ENCODE peak calls at places on chromosomes 4 and X, in four cellular contexts. One of them, this sample, is unnamed. For H3K4me1, the result is how much of the 10 kb centered on the place peaks cover.

GRCh38 chr4:188021548-188022249 is 26.1 kb downstream of the ZFP42 start:
- DNase-seq in psoas muscle: no peak
- DNase-seq in transverse colon: peak
- DNase-seq in right cardiac atrium: no peak
- DNase-seq in this sample: no peak

GRCh38 chrX:23048806-23049573 is 49.2 kb downstream of the DDX53 start:
- DNase-seq in right cardiac atrium: no peak
- DNase-seq in psoas muscle: no peak
- DNase-seq in transverse colon: no peak
- DNase-seq in this sample: no peak

GRCh38 chr4:1250527-1250812 is 1.5 kb upstream of the CTBP1 start:
- DNase-seq in right cardiac atrium: peak
- DNase-seq in psoas muscle: peak
- DNase-seq in transverse colon: no peak
- DNase-seq in this sample: no peak

GRCh38 chr4:153542835-153543234 is 76.7 kb downstream of the TMEM131L start:
- DNase-seq in psoas muscle: no peak
- DNase-seq in transverse colon: no peak
- DNase-seq in right cardiac atrium: no peak
- DNase-seq in this sample: no peak

GRCh38 chrX:113384628-113385027 is 544.0 kb upstream of the AMOT start:
- DNase-seq in psoas muscle: no peak
- DNase-seq in right cardiac atrium: no peak
- DNase-seq in transverse colon: no peak
- DNase-seq in this sample: no peak

GRCh38 chrX:116272328-116272727 is 101.8 kb downstream of the AGTR2 start:
- DNase-seq in transverse colon: peak
- DNase-seq in psoas muscle: no peak
- DNase-seq in right cardiac atrium: no peak
- DNase-seq in this sample: no peak

GRCh38 chr4:185128272-185129119 is 14.6 kb upstream of the SLC25A4 start:
- DNase-seq in transverse colon: peak
- DNase-seq in right cardiac atrium: peak
- DNase-seq in psoas muscle: peak
- DNase-seq in this sample: peak

GRCh38 chr4:118254368-118254767 is 98.4 kb downstream of the PRSS12 start:
- DNase-seq in psoas muscle: no peak
- DNase-seq in right cardiac atrium: no peak
- DNase-seq in transverse colon: no peak
- DNase-seq in this sample: no peak

GRCh38 chr4:186642998-186643397 is 80.7 kb downstream of the FAT1 start:
- DNase-seq in right cardiac atrium: no peak
- DNase-seq in psoas muscle: no peak
- DNase-seq in transverse colon: no peak
- DNase-seq in this sample: no peak

GRCh38 chr4:186644316-186644638 is 79.4 kb downstream of the FAT1 start:
- DNase-seq in right cardiac atrium: no peak
- DNase-seq in transverse colon: no peak
- DNase-seq in psoas muscle: no peak
- DNase-seq in this sample: peak

GRCh38 chr4:186643501-186644315 is 79.9 kb downstream of the FAT1 start:
- DNase-seq in right cardiac atrium: no peak
- DNase-seq in transverse colon: no peak
- DNase-seq in psoas muscle: no peak
- DNase-seq in this sample: no peak

GRCh38 chr4:186644737-186645261 is 78.9 kb downstream of the FAT1 start:
- DNase-seq in transverse colon: no peak
- DNase-seq in right cardiac atrium: peak
- DNase-seq in psoas muscle: no peak
- DNase-seq in this sample: peak

GRCh38 chr4:186642530-186642929 is 81.1 kb downstream of the FAT1 start:
- DNase-seq in transverse colon: no peak
- DNase-seq in psoas muscle: no peak
- DNase-seq in right cardiac atrium: no peak
- DNase-seq in this sample: no peak
- H3K4me1 ChIP-seq in transverse colon: under half
- H3K4me1 ChIP-seq in psoas muscle: under half
- H3K4me1 ChIP-seq in right cardiac atrium: under half
- H3K4me1 ChIP-seq in this sample: under half

GRCh38 chr4:165715211-165715610 is 157.8 kb upstream of the TLL1 start:
- DNase-seq in psoas muscle: no peak
- DNase-seq in right cardiac atrium: no peak
- DNase-seq in transverse colon: no peak
- DNase-seq in this sample: no peak

GRCh38 chr4:165716472-165716871 is 156.6 kb upstream of the TLL1 start:
- DNase-seq in psoas muscle: no peak
- DNase-seq in transverse colon: no peak
- DNase-seq in right cardiac atrium: peak
- DNase-seq in this sample: no peak

GRCh38 chr4:165711912-165712311 is 161.1 kb upstream of the TLL1 start:
- DNase-seq in psoas muscle: no peak
- DNase-seq in right cardiac atrium: no peak
- DNase-seq in transverse colon: no peak
- DNase-seq in this sample: no peak

GRCh38 chr4:165715989-165716388 is 157.0 kb upstream of the TLL1 start:
- DNase-seq in transverse colon: no peak
- DNase-seq in psoas muscle: no peak
- DNase-seq in right cardiac atrium: no peak
- DNase-seq in this sample: no peak

DNA sequence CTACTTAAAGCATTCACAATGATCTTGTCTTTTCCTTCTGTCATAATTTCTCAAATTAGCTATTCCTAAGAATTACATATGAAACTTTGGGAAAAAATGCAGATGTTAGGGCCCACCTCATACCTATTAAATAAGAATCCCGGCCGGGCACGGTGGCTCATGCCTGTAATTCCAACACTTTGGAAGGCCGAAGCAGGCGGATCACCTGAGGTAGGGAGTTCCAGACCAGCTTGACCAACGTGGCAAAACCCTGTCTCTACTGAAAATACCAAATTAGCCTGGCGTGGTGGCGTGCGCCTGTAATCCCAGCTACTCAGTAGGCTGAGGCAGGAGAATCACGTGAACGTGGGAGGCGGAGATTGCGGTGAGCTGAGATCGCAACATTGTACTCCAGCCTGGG is 158.4 kb upstream of the TLL1 start:
- DNase-seq in transverse colon: no peak
- DNase-seq in psoas muscle: no peak
- DNase-seq in right cardiac atrium: no peak
- DNase-seq in this sample: no peak
- H3K4me1 ChIP-seq in transverse colon: under half
- H3K4me1 ChIP-seq in psoas muscle: under half
- H3K4me1 ChIP-seq in right cardiac atrium: under half
- H3K4me1 ChIP-seq in this sample: under half

DNA sequence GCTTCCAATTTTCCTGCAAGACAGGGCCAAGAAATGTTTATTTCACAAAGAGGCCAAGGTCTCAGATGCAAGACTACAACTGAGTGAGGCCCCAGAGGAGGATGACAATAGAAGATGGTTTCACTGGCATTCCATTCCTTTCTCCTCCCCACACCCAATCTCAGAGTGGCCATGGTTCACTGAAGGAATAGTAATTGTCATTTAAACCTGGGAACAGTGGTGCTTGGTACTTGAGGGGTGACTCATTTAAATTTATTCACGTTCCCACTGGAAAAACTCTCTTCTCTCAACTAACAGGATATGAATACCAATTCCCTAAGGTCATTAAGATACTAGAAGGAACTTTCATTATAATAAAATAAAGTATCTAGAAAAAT is 35.3 kb upstream of the CXCL8 start:
- DNase-seq in right cardiac atrium: no peak
- DNase-seq in psoas muscle: no peak
- DNase-seq in transverse colon: no peak
- DNase-seq in this sample: no peak
- H3K4me1 ChIP-seq in right cardiac atrium: under half
- H3K4me1 ChIP-seq in psoas muscle: under half
- H3K4me1 ChIP-seq in transverse colon: under half
- H3K4me1 ChIP-seq in this sample: under half

DNA sequence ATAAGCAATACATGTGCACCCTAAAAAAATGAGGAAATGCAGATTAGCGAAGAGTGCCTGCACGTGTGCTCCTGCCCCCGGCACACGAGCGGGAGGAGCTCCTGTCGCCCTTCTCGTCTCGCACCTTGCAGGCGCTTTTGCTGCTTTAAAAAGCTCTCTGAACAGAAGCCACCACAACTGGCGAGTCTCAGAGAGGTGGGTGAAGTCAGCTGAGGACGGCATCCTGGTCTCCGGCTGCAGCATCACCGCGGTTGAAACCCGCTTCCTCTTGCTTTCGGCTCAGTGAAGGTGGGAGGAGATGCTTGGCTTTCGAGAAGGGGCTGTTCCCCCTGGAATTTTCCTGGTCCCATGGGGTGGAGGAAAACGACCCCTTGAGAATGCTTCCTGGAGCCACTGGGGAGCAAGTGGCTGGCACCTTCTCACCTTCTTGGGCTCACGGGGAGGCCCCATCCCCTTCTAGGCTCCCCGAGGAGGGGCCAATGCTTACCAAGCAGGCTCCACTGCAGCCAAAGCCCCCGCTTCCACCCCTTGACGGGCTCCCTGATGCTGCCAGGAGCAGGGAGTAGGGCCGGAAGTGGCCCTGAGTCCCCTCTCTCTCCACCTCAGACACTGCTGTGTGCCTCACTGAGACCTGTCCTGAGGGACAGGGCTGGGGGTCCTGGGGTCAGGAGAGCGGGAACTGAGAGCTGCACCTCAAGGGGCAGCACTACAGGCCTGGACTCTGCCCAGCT is 29.2 kb upstream of the MXD4 start:
- DNase-seq in right cardiac atrium: peak
- DNase-seq in psoas muscle: peak
- DNase-seq in transverse colon: peak
- DNase-seq in this sample: no peak
- H3K4me1 ChIP-seq in right cardiac atrium: under half
- H3K4me1 ChIP-seq in psoas muscle: under half
- H3K4me1 ChIP-seq in transverse colon: under half
- H3K4me1 ChIP-seq in this sample: under half

GRCh38 chr4:8186883-8187282 is 12.2 kb upstream of the SH3TC1 start:
- DNase-seq in transverse colon: no peak
- DNase-seq in psoas muscle: no peak
- DNase-seq in right cardiac atrium: no peak
- DNase-seq in this sample: no peak

GRCh38 chr4:8185930-8186329 is 13.2 kb upstream of the SH3TC1 start:
- DNase-seq in psoas muscle: no peak
- DNase-seq in transverse colon: no peak
- DNase-seq in right cardiac atrium: peak
- DNase-seq in this sample: no peak

GRCh38 chr4:8182858-8183725 is 16.0 kb upstream of the SH3TC1 start:
- DNase-seq in right cardiac atrium: peak
- DNase-seq in transverse colon: peak
- DNase-seq in psoas muscle: peak
- DNase-seq in this sample: no peak

GRCh38 chr4:8184061-8184460 is 15.0 kb upstream of the SH3TC1 start:
- DNase-seq in right cardiac atrium: no peak
- DNase-seq in psoas muscle: no peak
- DNase-seq in transverse colon: no peak
- DNase-seq in this sample: no peak

GRCh38 chr4:8185280-8185679 is 13.8 kb upstream of the SH3TC1 start:
- DNase-seq in right cardiac atrium: no peak
- DNase-seq in transverse colon: no peak
- DNase-seq in psoas muscle: no peak
- DNase-seq in this sample: no peak
- H3K4me1 ChIP-seq in right cardiac atrium: under half
- H3K4me1 ChIP-seq in transverse colon: under half
- H3K4me1 ChIP-seq in psoas muscle: under half
- H3K4me1 ChIP-seq in this sample: under half

This sample was measured in cardiac muscle cell.